ENCODE peak calls at places on chromosomes 13 and 19, in five cellular contexts. J is CD8-positive, alpha-beta T cell; I is CD4-positive, alpha-beta memory T cell; V is HCT116; A is naive thymus-derived CD4-positive, alpha-beta T cell. D is an unnamed sample.

GRCh38 chr19:43470288-43470687 is 4.9 kb upstream of the LYPD3 start:
- DNase-seq in J (peak; percentile 96), I (peak; percentile 52), V (no peak), A (peak; percentile 89), D (peak; percentile 57)

GRCh38 chr13:96020155-96020575 is 33.0 kb downstream of the UGGT2 start:
- DNase-seq in J (no peak), I (no peak), V (peak; percentile 56), A (no peak), D (peak; percentile 29)

GRCh38 chr13:113074876-113075275 is 30.7 kb upstream of the F7 start:
- DNase-seq in J (no peak), I (no peak), V (no peak), A (no peak), D (no peak)

GRCh38 chr19:35029737-35030256 is 473 bp upstream of the SCN1B start:
- DNase-seq in J (no peak), I (no peak), V (no peak), A (no peak), D (no peak)

GRCh38 chr13:42041684-42042035 is 6.8 kb upstream of the DGKH start:
- DNase-seq in J (no peak), I (no peak), V (no peak), A (no peak), D (no peak)

GRCh38 chr19:1163283-1163933 is 10.7 kb downstream of the SBNO2 start:
- DNase-seq in J (no peak), I (no peak), V (no peak), A (no peak), D (no peak)

GRCh38 chr13:91280806-91281205 is 66.7 kb upstream of the MIR17HG start:
- DNase-seq in J (no peak), I (no peak), V (no peak), A (no peak), D (no peak)

GRCh38 chr13:26921918-26922317 is 161.3 kb upstream of the GPR12 start:
- DNase-seq in J (no peak), I (no peak), V (no peak), A (no peak), D (no peak)

GRCh38 chr19:54201980-54202379 is 1.3 kb downstream of the RPS9 start:
- DNase-seq in J (no peak), I (no peak), V (no peak), A (no peak), D (no peak)

GRCh38 chr13:114057131-114058050 is 75.0 kb downstream of the RASA3 start:
- DNase-seq in J (peak; percentile 17), I (no peak), V (no peak), A (no peak), D (no peak)

GRCh38 chr19:19223060-19223459 is 11.3 kb downstream of the NCAN start:
- DNase-seq in J (no peak), I (no peak), V (no peak), A (no peak), D (no peak)

GRCh38 chr19:3224346-3225325 is at the start of gene CELF5:
- DNase-seq in J (peak; percentile 58), I (peak; percentile 50), V (no peak), A (peak; percentile 44), D (no peak)

GRCh38 chr13:33363328-33363727 is 77.8 kb upstream of the STARD13 start:
- DNase-seq in J (no peak), I (no peak), V (no peak), A (no peak), D (no peak)

GRCh38 chr19:13334801-13335481 is 171.3 kb downstream of the CACNA1A start:
- DNase-seq in J (no peak), I (no peak), V (peak; percentile 90), A (no peak), D (no peak)

GRCh38 chr13:75226092-75226491 is 255.9 kb downstream of the TBC1D4 start:
- DNase-seq in J (no peak), I (no peak), V (peak; percentile 8), A (no peak), D (no peak)

GRCh38 chr19:38704488-38705026 is 39.7 kb downstream of the CAPN12 start:
- DNase-seq in J (no peak), I (no peak), V (no peak), A (no peak), D (no peak)
- H3K27ac ChIP-seq in J (no peak overlapping the region), I (no peak overlapping the region), V (no peak overlapping the region), A (no peak overlapping the region), D (no peak overlapping the region)

GRCh38 chr13:80361298-80361697 is 20.4 kb upstream of the SPRY2 start:
- DNase-seq in J (no peak), I (no peak), V (no peak), A (no peak), D (no peak)
- H3K27ac ChIP-seq in J (no peak overlapping the region), I (no peak overlapping the region), V (no peak overlapping the region), A (no peak overlapping the region), D (peak overlapping the region; percentile 35)

GRCh38 chr13:98142427-98143156 is at the start of gene FARP1:
- DNase-seq in J (no peak), I (peak; percentile 2), V (peak; percentile 27), A (no peak), D (no peak)
- H3K27ac ChIP-seq in J (no peak within 1 kb of the TSS), I (no peak within 1 kb of the TSS), V (peak within 1 kb of the TSS; percentile 64), A (no peak within 1 kb of the TSS), D (peak within 1 kb of the TSS; percentile 18)

DNA sequence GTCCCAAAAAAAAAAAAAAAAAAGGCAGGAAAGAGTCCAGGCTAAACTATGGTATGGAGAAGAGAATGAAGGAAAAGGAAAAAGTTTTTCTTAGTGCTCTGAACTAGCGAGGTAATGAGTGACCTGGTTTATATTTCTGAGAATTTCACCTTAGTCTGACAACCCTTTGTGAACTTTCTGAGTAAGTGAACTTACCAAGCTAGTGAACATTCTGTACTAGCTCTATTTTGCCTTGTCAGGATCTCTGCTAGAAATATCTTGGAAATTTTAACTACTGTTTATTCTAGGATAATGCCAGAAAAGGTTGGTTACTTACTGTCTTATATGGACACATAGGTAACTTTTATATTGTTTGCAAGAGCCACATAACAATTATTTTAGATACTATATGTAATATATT is 4.4 kb downstream of the TRIM13 start:
- DNase-seq in J (no peak), I (no peak), V (no peak), A (no peak), D (no peak)
- H3K27ac ChIP-seq in J (no peak overlapping the region), I (no peak overlapping the region), V (no peak overlapping the region), A (no peak overlapping the region), D (no peak overlapping the region)

GRCh38 chr19:42411581-42412178 is 15.5 kb downstream of the LIPE start:
- DNase-seq in J (no peak), I (no peak), V (no peak), A (no peak), D (no peak)
- H3K27ac ChIP-seq in J (no peak overlapping the region), I (no peak overlapping the region), V (no peak overlapping the region), A (no peak overlapping the region), D (no peak overlapping the region)

D was measured in epithelial cell of prostate.